ENCODE peak calls at places on chromosome 4, in ten cellular contexts. L is D341Med, D is hepatocyte, Q is germinal center, N is fibroblast of lung, S is globus pallidus, W is natural killer cell, O is fibroblast of mammary gland, A is NCI-H1092 treated with DMSO at 0.1 percent for 48 hours, R is smooth muscle cell of the brain vasculature. P is an unnamed sample.
A peak's percentile ranks its signal among the peaks of the same experiment; 100 is the strongest.

GRCh38 chr4:8387615-8388266 is 52.8 kb downstream of the ACOX3 start:
- DNase-seq in A (no peak), S (no peak), R (no peak), D (no peak), Q (no peak), N (no peak), L (no peak), W (no peak), O (no peak), P (peak; percentile 10)

GRCh38 chr4:8728536-8729407 is 136.2 kb downstream of the CPZ start:
- DNase-seq in L (peak; percentile 16), A (no peak), D (no peak), S (no peak), R (no peak), N (no peak), W (peak; percentile 9), O (no peak), Q (no peak), P (no peak)

GRCh38 chr4:119597377-119597776 is 31.2 kb downstream of the PDE5A start:
- DNase-seq in L (no peak), S (no peak), W (no peak), Q (no peak), D (no peak), N (peak; percentile 38), O (no peak), A (no peak), R (no peak), P (no peak)

GRCh38 chr4:21879187-21879586 is 69.4 kb downstream of the KCNIP4 start:
- DNase-seq in Q (no peak), S (no peak), A (no peak), D (no peak), N (peak; percentile 55), L (no peak), O (peak; percentile 76), W (no peak), R (no peak), P (peak; percentile 35)

GRCh38 chr4:39823193-39823592 is 125.3 kb downstream of the UBE2K start:
- DNase-seq in S (no peak), L (no peak), A (no peak), D (no peak), R (no peak), O (peak; percentile 68), Q (no peak), N (peak; percentile 37), W (no peak), P (no peak)

GRCh38 chr4:1200425-1201035 is 28.1 kb upstream of the SPON2 start:
- DNase-seq in Q (no peak), A (no peak), S (no peak), D (peak; percentile 72), N (peak; percentile 90), R (peak; percentile 46), W (no peak), L (peak; percentile 30), O (peak; percentile 94), P (peak; percentile 78)

GRCh38 chr4:70992354-70992753 is 1.1 kb upstream of the DCK start:
- DNase-seq in Q (no peak), L (no peak), N (no peak), W (no peak), D (peak; percentile 16), O (peak; percentile 22), A (no peak), R (no peak), S (no peak), P (no peak)

GRCh38 chr4:141425124-141425523 is 204.4 kb downstream of the ZNF330 start:
- DNase-seq in W (no peak), A (no peak), L (no peak), S (no peak), O (peak; percentile 71), R (peak; percentile 52), Q (no peak), N (peak; percentile 87), D (no peak), P (peak; percentile 51)

GRCh38 chr4:25238052-25238451 is 4.2 kb downstream of the PI4K2B start:
- DNase-seq in A (no peak), Q (no peak), D (no peak), O (peak; percentile 6), W (no peak), R (no peak), N (no peak), L (no peak), S (no peak), P (no peak)

GRCh38 chr4:185079271-185079905 is 61.1 kb downstream of the HELT start:
- DNase-seq in L (no peak), S (no peak), R (no peak), N (no peak), D (no peak), O (no peak), W (no peak), Q (no peak), A (no peak), P (no peak)

GRCh38 chr4:576245-576821 is at the start of gene TMEM271:
- DNase-seq in N (no peak), W (no peak), Q (no peak), R (no peak), D (no peak), S (no peak), A (no peak), L (peak; percentile 62), O (no peak), P (no peak)

GRCh38 chr4:53183754-53184153 is 182.1 kb downstream of the SCFD2 start:
- DNase-seq in A (no peak), L (no peak), R (no peak), D (no peak), O (no peak), W (no peak), N (no peak), S (no peak), Q (no peak), P (no peak)

GRCh38 chr4:42412251-42412650 is 15.0 kb downstream of the SHISA3 start:
- DNase-seq in A (no peak), S (no peak), O (peak; percentile 83), Q (no peak), D (no peak), L (no peak), N (peak; percentile 94), R (peak; percentile 15), W (no peak), P (peak; percentile 54)

GRCh38 chr4:101865501-101866062 is 75.1 kb downstream of the BANK1 start:
- DNase-seq in O (no peak), R (peak; percentile 3), D (peak; percentile 8), L (no peak), N (peak; percentile 58), W (no peak), Q (no peak), S (no peak), A (no peak), P (peak; percentile 35)

GRCh38 chr4:41678086-41678485 is 70.4 kb downstream of the PHOX2B start:
- DNase-seq in N (peak; percentile 70), D (no peak), W (no peak), L (no peak), O (peak; percentile 27), Q (no peak), R (no peak), A (no peak), S (no peak), P (no peak)

GRCh38 chr4:56828784-56829535 is 7.5 kb upstream of the SPINK2 start:
- DNase-seq in D (no peak), N (peak; percentile 92), O (peak; percentile 31), A (no peak), Q (no peak), S (no peak), R (no peak), L (no peak), W (no peak), P (peak; percentile 31)

GRCh38 chr4:147846318-147847135 is 114.6 kb downstream of the ARHGAP10 start:
- DNase-seq in L (no peak), Q (no peak), A (no peak), D (no peak), S (no peak), O (no peak), W (peak; percentile 40), N (no peak), R (no peak), P (no peak)

GRCh38 chr4:37970702-37971101 is 10.5 kb downstream of the PTTG2 start:
- DNase-seq in R (no peak), D (no peak), S (peak; percentile 20), Q (peak; percentile 78), N (peak; percentile 75), L (peak; percentile 33), O (peak; percentile 42), W (peak; percentile 60), A (no peak), P (peak; percentile 43)

GRCh38 chr4:80305466-80305865 is 30.1 kb upstream of the CFAP299 start:
- DNase-seq in A (no peak), Q (no peak), D (no peak), O (peak; percentile 79), W (no peak), N (peak; percentile 88), R (no peak), S (no peak), L (no peak), P (peak; percentile 45)

GRCh38 chr4:1489639-1489995 is 83.4 kb upstream of the NKX1-1 start:
- DNase-seq in S (no peak), L (no peak), Q (no peak), D (no peak), O (no peak), A (no peak), N (no peak), R (no peak), W (no peak), P (no peak)

GRCh38 chr4:76726631-76727030 is 171.3 kb downstream of the SOWAHB start:
- DNase-seq in N (no peak), S (no peak), O (no peak), Q (no peak), A (no peak), L (no peak), D (no peak), R (no peak), W (no peak), P (no peak)

GRCh38 chr4:168736831-168737230 is 240.0 kb downstream of the PALLD start:
- DNase-seq in S (no peak), L (no peak), R (no peak), O (no peak), D (no peak), W (no peak), Q (no peak), A (no peak), N (no peak), P (no peak)

GRCh38 chr4:63589796-63590195 is 819.5 kb downstream of the TECRL start:
- DNase-seq in O (no peak), Q (no peak), L (no peak), R (no peak), A (no peak), W (no peak), S (no peak), D (peak; percentile 19), N (no peak), P (no peak)

GRCh38 chr4:115906428-115906827 is 793.0 kb upstream of the NDST4 start:
- DNase-seq in O (no peak), L (no peak), A (no peak), Q (no peak), W (no peak), D (no peak), N (no peak), S (no peak), R (no peak), P (no peak)

GRCh38 chr4:175807596-175807995 is 4.5 kb downstream of the GPM6A start:
- DNase-seq in R (no peak), S (no peak), O (no peak), N (no peak), A (no peak), L (peak; percentile 16), W (no peak), Q (no peak), D (no peak), P (no peak)

GRCh38 chr4:147981305-147981704 is 249.4 kb downstream of the ARHGAP10 start:
- DNase-seq in Q (no peak), L (no peak), N (peak; percentile 78), A (no peak), S (no peak), W (no peak), O (peak; percentile 68), D (no peak), R (no peak), P (no peak)

GRCh38 chr4:96913437-96914075 is 1073.7 kb downstream of the PDHA2 start:
- DNase-seq in L (peak; percentile 41), Q (no peak), R (no peak), W (no peak), D (peak; percentile 39), O (no peak), A (no peak), S (no peak), N (peak; percentile 47), P (peak; percentile 28)

GRCh38 chr4:41745292-41746024 is 3.1 kb downstream of the PHOX2B start:
- DNase-seq in Q (no peak), A (no peak), L (no peak), D (no peak), R (no peak), S (no peak), N (no peak), W (no peak), O (no peak), P (no peak)

P was measured in brain microvascular endothelial cell.